ENCODE peak calls at places on chromosome 10, in five cellular contexts. One of them, this sample, is unnamed.

GRCh38 chr10:58282615-58283014 is 13.7 kb downstream of the CISD1 start:
- DNase-seq in GM10248: peak
- DNase-seq in brain pericyte: no peak
- DNase-seq in NCI-H1092: no peak
- DNase-seq in iPS-NIHi11: no peak
- DNase-seq in this sample: no peak

GRCh38 chr10:78560393-78560688 is 508.4 kb upstream of the ZMIZ1 start:
- DNase-seq in iPS-NIHi11: no peak
- DNase-seq in NCI-H1092: no peak
- DNase-seq in GM10248: no peak
- DNase-seq in brain pericyte: no peak
- DNase-seq in this sample: no peak

GRCh38 chr10:34323197-34323596 is 491.9 kb downstream of the PARD3 start:
- DNase-seq in brain pericyte: no peak
- DNase-seq in GM10248: no peak
- DNase-seq in NCI-H1092: no peak
- DNase-seq in iPS-NIHi11: no peak
- DNase-seq in this sample: no peak

GRCh38 chr10:66180651-66181318 is 745.1 kb upstream of the LRRTM3 start:
- DNase-seq in GM10248: peak
- DNase-seq in brain pericyte: peak
- DNase-seq in NCI-H1092: no peak
- DNase-seq in iPS-NIHi11: peak
- DNase-seq in this sample: no peak

GRCh38 chr10:14093735-14094484 is 236.8 kb downstream of the FRMD4A start:
- DNase-seq in NCI-H1092: peak
- DNase-seq in brain pericyte: no peak
- DNase-seq in iPS-NIHi11: peak
- DNase-seq in GM10248: no peak
- DNase-seq in this sample: no peak

GRCh38 chr10:132448248-132448731 is 51.3 kb downstream of the PWWP2B start:
- DNase-seq in iPS-NIHi11: peak
- DNase-seq in NCI-H1092: no peak
- DNase-seq in brain pericyte: no peak
- DNase-seq in GM10248: peak
- DNase-seq in this sample: no peak

GRCh38 chr10:74255800-74256422 is 104.9 kb downstream of the ADK start:
- DNase-seq in GM10248: no peak
- DNase-seq in iPS-NIHi11: no peak
- DNase-seq in NCI-H1092: no peak
- DNase-seq in brain pericyte: no peak
- DNase-seq in this sample: no peak

GRCh38 chr10:122120008-122120744 is 131.2 kb downstream of the TACC2 start:
- DNase-seq in iPS-NIHi11: no peak
- DNase-seq in GM10248: no peak
- DNase-seq in NCI-H1092: no peak
- DNase-seq in brain pericyte: no peak
- DNase-seq in this sample: no peak

GRCh38 chr10:114304566-114305421 is 65.7 kb downstream of the VWA2 start:
- DNase-seq in brain pericyte: no peak
- DNase-seq in NCI-H1092: peak
- DNase-seq in iPS-NIHi11: peak
- DNase-seq in GM10248: peak
- DNase-seq in this sample: peak